ENCODE peak calls at places on chromosomes 5 and 9, in eight cellular contexts. One of them, this sample, is unnamed.

GRCh38 chr5:71907589-71908145 is 188.6 kb downstream of the CARTPT start:
- DNase-seq in ACHN: no peak
- DNase-seq in fibroblast of pulmonary artery: no peak
- DNase-seq in NT2/D1: no peak
- DNase-seq in aorta: no peak
- DNase-seq in activated naive CD4-positive, alpha-beta T cell: no peak
- DNase-seq in T-helper 2 cell: no peak
- DNase-seq in HFFc6: no peak
- DNase-seq in this sample: no peak

GRCh38 chr9:136011703-136012496 is 50.7 kb upstream of the UBAC1 start:
- DNase-seq in ACHN: no peak
- DNase-seq in fibroblast of pulmonary artery: peak
- DNase-seq in NT2/D1: no peak
- DNase-seq in aorta: peak
- DNase-seq in activated naive CD4-positive, alpha-beta T cell: no peak
- DNase-seq in T-helper 2 cell: no peak
- DNase-seq in HFFc6: no peak
- DNase-seq in this sample: peak

GRCh38 chr9:112029921-112030444 is 133.4 kb downstream of the UGCG start:
- DNase-seq in ACHN: peak
- DNase-seq in fibroblast of pulmonary artery: peak
- DNase-seq in NT2/D1: peak
- DNase-seq in aorta: no peak
- DNase-seq in activated naive CD4-positive, alpha-beta T cell: no peak
- DNase-seq in T-helper 2 cell: no peak
- DNase-seq in HFFc6: peak
- DNase-seq in this sample: peak

GRCh38 chr9:113281356-113281755 is 5.9 kb downstream of the PRPF4 start:
- DNase-seq in ACHN: no peak
- DNase-seq in fibroblast of pulmonary artery: no peak
- DNase-seq in NT2/D1: no peak
- DNase-seq in aorta: no peak
- DNase-seq in activated naive CD4-positive, alpha-beta T cell: no peak
- DNase-seq in T-helper 2 cell: no peak
- DNase-seq in HFFc6: no peak
- DNase-seq in this sample: no peak

GRCh38 chr9:10268500-10269485 is 344.0 kb downstream of the PTPRD start:
- DNase-seq in ACHN: peak
- DNase-seq in fibroblast of pulmonary artery: peak
- DNase-seq in NT2/D1: peak
- DNase-seq in aorta: no peak
- DNase-seq in activated naive CD4-positive, alpha-beta T cell: no peak
- DNase-seq in T-helper 2 cell: no peak
- DNase-seq in HFFc6: peak
- DNase-seq in this sample: peak

GRCh38 chr5:147935032-147935431 is 28.7 kb upstream of the C5orf46 start:
- DNase-seq in ACHN: peak
- DNase-seq in fibroblast of pulmonary artery: peak
- DNase-seq in NT2/D1: no peak
- DNase-seq in aorta: no peak
- DNase-seq in activated naive CD4-positive, alpha-beta T cell: no peak
- DNase-seq in T-helper 2 cell: no peak
- DNase-seq in HFFc6: no peak
- DNase-seq in this sample: peak

GRCh38 chr9:77092536-77092935 is 73.1 kb downstream of the FOXB2 start:
- DNase-seq in ACHN: peak
- DNase-seq in fibroblast of pulmonary artery: peak
- DNase-seq in NT2/D1: no peak
- DNase-seq in aorta: no peak
- DNase-seq in activated naive CD4-positive, alpha-beta T cell: no peak
- DNase-seq in T-helper 2 cell: no peak
- DNase-seq in HFFc6: peak
- DNase-seq in this sample: no peak

GRCh38 chr5:160230686-160231527 is 1.6 kb downstream of the FABP6 start:
- DNase-seq in ACHN: no peak
- DNase-seq in fibroblast of pulmonary artery: peak
- DNase-seq in NT2/D1: no peak
- DNase-seq in aorta: peak
- DNase-seq in activated naive CD4-positive, alpha-beta T cell: no peak
- DNase-seq in T-helper 2 cell: no peak
- DNase-seq in HFFc6: no peak
- DNase-seq in this sample: no peak

GRCh38 chr5:96595300-96596090 is 66.7 kb upstream of the CAST start:
- DNase-seq in ACHN: peak
- DNase-seq in fibroblast of pulmonary artery: no peak
- DNase-seq in NT2/D1: no peak
- DNase-seq in aorta: no peak
- DNase-seq in activated naive CD4-positive, alpha-beta T cell: no peak
- DNase-seq in T-helper 2 cell: no peak
- DNase-seq in HFFc6: no peak
- DNase-seq in this sample: no peak

GRCh38 chr9:99105152-99106043 is 485 bp downstream of the TGFBR1 start:
- DNase-seq in ACHN: peak
- DNase-seq in fibroblast of pulmonary artery: peak
- DNase-seq in NT2/D1: peak
- DNase-seq in aorta: peak
- DNase-seq in activated naive CD4-positive, alpha-beta T cell: peak
- DNase-seq in T-helper 2 cell: peak
- DNase-seq in HFFc6: peak
- DNase-seq in this sample: peak

GRCh38 chr5:133398646-133399081 is 213.7 kb downstream of the FSTL4 start:
- DNase-seq in ACHN: no peak
- DNase-seq in fibroblast of pulmonary artery: no peak
- DNase-seq in NT2/D1: no peak
- DNase-seq in aorta: no peak
- DNase-seq in activated naive CD4-positive, alpha-beta T cell: no peak
- DNase-seq in T-helper 2 cell: no peak
- DNase-seq in HFFc6: no peak
- DNase-seq in this sample: no peak

GRCh38 chr5:168219515-168220410 is 71.7 kb upstream of the WWC1 start:
- DNase-seq in ACHN: peak
- DNase-seq in fibroblast of pulmonary artery: peak
- DNase-seq in NT2/D1: peak
- DNase-seq in aorta: no peak
- DNase-seq in activated naive CD4-positive, alpha-beta T cell: no peak
- DNase-seq in T-helper 2 cell: no peak
- DNase-seq in HFFc6: peak
- DNase-seq in this sample: peak

GRCh38 chr9:33852216-33852826 is 35.4 kb downstream of the UBE2R2 start:
- DNase-seq in ACHN: peak
- DNase-seq in fibroblast of pulmonary artery: peak
- DNase-seq in NT2/D1: peak
- DNase-seq in aorta: peak
- DNase-seq in activated naive CD4-positive, alpha-beta T cell: peak
- DNase-seq in T-helper 2 cell: peak
- DNase-seq in HFFc6: peak
- DNase-seq in this sample: peak

GRCh38 chr9:76290555-76290954 is 103.7 kb downstream of the RFK start:
- DNase-seq in ACHN: no peak
- DNase-seq in fibroblast of pulmonary artery: no peak
- DNase-seq in NT2/D1: no peak
- DNase-seq in aorta: no peak
- DNase-seq in activated naive CD4-positive, alpha-beta T cell: no peak
- DNase-seq in T-helper 2 cell: no peak
- DNase-seq in HFFc6: no peak
- DNase-seq in this sample: no peak

GRCh38 chr9:69115621-69116020 is 58.5 kb upstream of the TJP2 start:
- DNase-seq in ACHN: no peak
- DNase-seq in fibroblast of pulmonary artery: no peak
- DNase-seq in NT2/D1: no peak
- DNase-seq in aorta: no peak
- DNase-seq in activated naive CD4-positive, alpha-beta T cell: no peak
- DNase-seq in T-helper 2 cell: no peak
- DNase-seq in HFFc6: no peak
- DNase-seq in this sample: peak

GRCh38 chr5:122126177-122126701 is 3.1 kb upstream of the ZNF474 start:
- DNase-seq in ACHN: no peak
- DNase-seq in fibroblast of pulmonary artery: peak
- DNase-seq in NT2/D1: no peak
- DNase-seq in aorta: no peak
- DNase-seq in activated naive CD4-positive, alpha-beta T cell: no peak
- DNase-seq in T-helper 2 cell: no peak
- DNase-seq in HFFc6: peak
- DNase-seq in this sample: no peak

GRCh38 chr9:87829756-87830155 is 52.9 kb upstream of the SPATA31E1 start:
- DNase-seq in ACHN: no peak
- DNase-seq in fibroblast of pulmonary artery: peak
- DNase-seq in NT2/D1: no peak
- DNase-seq in aorta: no peak
- DNase-seq in activated naive CD4-positive, alpha-beta T cell: no peak
- DNase-seq in T-helper 2 cell: no peak
- DNase-seq in HFFc6: no peak
- DNase-seq in this sample: no peak

GRCh38 chr5:158013939-158014338 is 155.0 kb upstream of the CLINT1 start:
- DNase-seq in ACHN: no peak
- DNase-seq in fibroblast of pulmonary artery: peak
- DNase-seq in NT2/D1: peak
- DNase-seq in aorta: no peak
- DNase-seq in activated naive CD4-positive, alpha-beta T cell: no peak
- DNase-seq in T-helper 2 cell: no peak
- DNase-seq in HFFc6: no peak
- DNase-seq in this sample: peak

GRCh38 chr9:92294297-92294676 is 790 bp upstream of the IARS1 start:
- DNase-seq in ACHN: peak
- DNase-seq in fibroblast of pulmonary artery: no peak
- DNase-seq in NT2/D1: no peak
- DNase-seq in aorta: no peak
- DNase-seq in activated naive CD4-positive, alpha-beta T cell: no peak
- DNase-seq in T-helper 2 cell: no peak
- DNase-seq in HFFc6: peak
- DNase-seq in this sample: peak

GRCh38 chr5:31213676-31214638 is 20.5 kb downstream of the CDH6 start:
- DNase-seq in ACHN: no peak
- DNase-seq in fibroblast of pulmonary artery: no peak
- DNase-seq in NT2/D1: no peak
- DNase-seq in aorta: no peak
- DNase-seq in activated naive CD4-positive, alpha-beta T cell: no peak
- DNase-seq in T-helper 2 cell: no peak
- DNase-seq in HFFc6: no peak
- DNase-seq in this sample: peak

GRCh38 chr5:149940077-149940574 is 4.5 kb downstream of the PDE6A start:
- DNase-seq in ACHN: no peak
- DNase-seq in fibroblast of pulmonary artery: peak
- DNase-seq in NT2/D1: no peak
- DNase-seq in aorta: no peak
- DNase-seq in activated naive CD4-positive, alpha-beta T cell: no peak
- DNase-seq in T-helper 2 cell: no peak
- DNase-seq in HFFc6: no peak
- DNase-seq in this sample: peak

GRCh38 chr5:93622240-93622885 is 39.3 kb downstream of the NR2F1 start:
- DNase-seq in ACHN: no peak
- DNase-seq in fibroblast of pulmonary artery: peak
- DNase-seq in NT2/D1: no peak
- DNase-seq in aorta: no peak
- DNase-seq in activated naive CD4-positive, alpha-beta T cell: no peak
- DNase-seq in T-helper 2 cell: no peak
- DNase-seq in HFFc6: peak
- DNase-seq in this sample: no peak

GRCh38 chr9:93896496-93897033 is 58.6 kb downstream of the BARX1 start:
- DNase-seq in ACHN: no peak
- DNase-seq in fibroblast of pulmonary artery: no peak
- DNase-seq in NT2/D1: no peak
- DNase-seq in aorta: no peak
- DNase-seq in activated naive CD4-positive, alpha-beta T cell: no peak
- DNase-seq in T-helper 2 cell: no peak
- DNase-seq in HFFc6: no peak
- DNase-seq in this sample: no peak